ENCODE peak calls at places on chromosomes 3 and 15, in seven cellular contexts. P, Q, B, X, Z, K and D are unnamed samples. For H3K4me1 and H3K9me3, the result is how much of the 10 kb centered on the place peaks cover.

GRCh38 chr3:150372320-150373118 is 35.6 kb upstream of the TSC22D2 start:
- DNase-seq in P (no peak), K (no peak), Z (no peak), B (no peak), Q (peak), X (no peak), D (no peak)

GRCh38 chr15:70521576-70522322 is 241.6 kb downstream of the UACA start:
- DNase-seq in Q (no peak), B (no peak), P (no peak), Z (no peak), X (no peak), K (no peak), D (no peak)

GRCh38 chr15:94395626-94396025 is 164.3 kb downstream of the MCTP2 start:
- DNase-seq in Q (no peak), P (no peak), X (no peak), Z (no peak), K (no peak), B (no peak), D (peak)

GRCh38 chr3:153070153-153070868 is 91.7 kb upstream of the RAP2B start:
- DNase-seq in K (no peak), B (no peak), X (no peak), P (peak), Q (no peak), Z (no peak), D (no peak)

GRCh38 chr3:138935864-138936762 is 10.8 kb downstream of the FOXL2 start:
- DNase-seq in X (peak), B (no peak), K (peak), Q (peak), Z (peak), P (peak), D (peak)

GRCh38 chr15:78418239-78418638 is 19.8 kb upstream of the IREB2 start:
- DNase-seq in B (no peak), Z (no peak), X (no peak), Q (no peak), K (no peak), P (no peak), D (no peak)

GRCh38 chr3:49747792-49748480 is 24.2 kb upstream of the GMPPB start:
- DNase-seq in K (no peak), X (no peak), P (no peak), Z (no peak), Q (no peak), B (no peak), D (no peak)

GRCh38 chr3:42572278-42572677 is 9.5 kb downstream of the SEC22C start:
- DNase-seq in K (no peak), B (no peak), Q (peak), X (no peak), Z (peak), P (peak), D (peak)

GRCh38 chr3:186088335-186088734 is 20.6 kb downstream of the ETV5 start:
- DNase-seq in B (no peak), Z (no peak), P (no peak), K (no peak), Q (no peak), X (no peak), D (no peak)

GRCh38 chr15:56844892-56845291 is 73.6 kb upstream of the TCF12 start:
- DNase-seq in K (no peak), Z (no peak), Q (no peak), B (no peak), X (no peak), P (no peak), D (no peak)

GRCh38 chr3:175386630-175387029 is 527.5 kb downstream of the NAALADL2 start:
- DNase-seq in P (no peak), K (no peak), Z (no peak), X (no peak), B (no peak), Q (no peak), D (peak)

GRCh38 chr3:133386876-133387275 is 13.0 kb upstream of the BFSP2 start:
- DNase-seq in B (no peak), X (no peak), K (no peak), Q (no peak), P (no peak), Z (no peak), D (no peak)

GRCh38 chr3:146590521-146590920 is 14.6 kb downstream of the PLSCR5 start:
- DNase-seq in P (no peak), Z (no peak), X (no peak), B (no peak), Q (no peak), K (no peak), D (peak)

GRCh38 chr15:69973102-69973714 is 124.5 kb downstream of the TLE3 start:
- DNase-seq in X (no peak), P (peak), B (no peak), K (no peak), Q (peak), Z (peak), D (peak)

GRCh38 chr15:98876461-98877369 is 130.9 kb downstream of the PGPEP1L start:
- DNase-seq in X (no peak), Q (no peak), Z (no peak), B (no peak), P (no peak), K (no peak), D (no peak)

GRCh38 chr15:101250331-101250730 is 1.5 kb downstream of the CHSY1 start:
- DNase-seq in Q (peak), Z (no peak), B (no peak), K (no peak), X (no peak), P (no peak), D (no peak)

GRCh38 chr15:23570466-23570865 is 5.0 kb downstream of the MKRN3 start:
- DNase-seq in P (no peak), K (no peak), B (no peak), Z (no peak), X (peak), Q (peak), D (no peak)

GRCh38 chr15:51970132-51970817 is 1.3 kb downstream of the LEO1 start:
- DNase-seq in Z (no peak), X (no peak), B (no peak), K (no peak), P (no peak), Q (no peak), D (no peak)

GRCh38 chr15:100572362-100572983 is 29.5 kb downstream of the LINS1 start:
- DNase-seq in Q (no peak), P (no peak), X (no peak), Z (no peak), K (no peak), B (no peak), D (peak)

GRCh38 chr3:42855219-42855546 is 20.5 kb downstream of the CYP8B1 start:
- DNase-seq in Q (no peak), B (no peak), K (no peak), Z (no peak), P (no peak), X (no peak), D (no peak)

GRCh38 chr3:66386011-66386924 is 114.6 kb downstream of the LRIG1 start:
- DNase-seq in K (no peak), X (no peak), P (no peak), Z (no peak), Q (no peak), B (no peak), D (no peak)

GRCh38 chr3:20511863-20512262 is 325.9 kb upstream of the SGO1 start:
- DNase-seq in K (no peak), Q (peak), X (no peak), B (no peak), Z (no peak), P (peak), D (peak)

GRCh38 chr3:48431224-48432029 is 1.5 kb upstream of the PLXNB1 start:
- DNase-seq in X (no peak), P (no peak), K (no peak), B (no peak), Z (no peak), Q (no peak), D (no peak)

GRCh38 chr15:55535436-55535835 is 27.4 kb upstream of the DNAAF4 start:
- DNase-seq in Q (no peak), P (no peak), K (no peak), Z (peak), X (no peak), B (no peak), D (no peak)

GRCh38 chr15:69138963-69139362 is 21.5 kb upstream of the GLCE start:
- DNase-seq in X (no peak), Z (no peak), B (no peak), P (no peak), K (no peak), Q (no peak), D (no peak)

GRCh38 chr3:147407107-147407494 is 758 bp upstream of the ZIC4 start:
- DNase-seq in B (no peak), Q (peak), X (no peak), K (no peak), P (no peak), Z (no peak), D (no peak)

GRCh38 chr3:4504340-4505261 is 11.5 kb downstream of the ITPR1 start:
- DNase-seq in P (no peak), X (no peak), Q (no peak), B (no peak), Z (no peak), K (no peak), D (peak)

GRCh38 chr3:87873136-87873535 is 185.7 kb downstream of the CGGBP1 start:
- DNase-seq in B (no peak), X (no peak), Q (no peak), P (no peak), K (no peak), Z (no peak), D (no peak)

GRCh38 chr3:188124184-188124583 is 29.8 kb upstream of the LPP start:
- DNase-seq in X (no peak), P (no peak), B (no peak), Q (no peak), K (no peak), Z (no peak), D (no peak)

GRCh38 chr3:115858995-115859807 is 235.9 kb downstream of the GAP43 start:
- DNase-seq in K (no peak), X (no peak), Q (peak), Z (no peak), B (no peak), P (no peak), D (no peak)

GRCh38 chr3:115860766-115861165 is 237.5 kb downstream of the GAP43 start:
- DNase-seq in Z (no peak), B (no peak), Q (no peak), P (no peak), K (no peak), X (no peak), D (no peak)

GRCh38 chr3:115862099-115862498 is 238.8 kb downstream of the GAP43 start:
- DNase-seq in X (no peak), B (no peak), P (no peak), Q (no peak), Z (no peak), K (no peak), D (no peak)

GRCh38 chr3:115862824-115863223 is 239.5 kb downstream of the GAP43 start:
- DNase-seq in Q (peak), P (no peak), Z (no peak), B (no peak), X (no peak), K (no peak), D (no peak)

GRCh38 chr3:115861166-115861733 is 237.9 kb downstream of the GAP43 start:
- DNase-seq in Q (no peak), X (no peak), P (no peak), K (no peak), Z (no peak), B (no peak), D (no peak)
- H3K4me1 ChIP-seq in Q (under half), X (under half), P (under half), K (under half), Z (under half), B (under half), D (under half)

GRCh38 chr15:25774871-25775270 is 88.3 kb downstream of the ATP10A start:
- DNase-seq in X (no peak), Q (no peak), K (no peak), Z (no peak), B (no peak), P (no peak), D (no peak)
- H3K9me3 ChIP-seq in X (under half), Q (under half), K (under half), Z (under half), B (under half), P (under half), D (under half)

GRCh38 chr3:129658156-129658843 is 51.8 kb upstream of the PLXND1 start:
- DNase-seq in P (peak), K (no peak), Q (no peak), B (no peak), Z (no peak), X (no peak), D (no peak)
- H3K27ac ChIP-seq in P (peak), K (peak), Q (no peak), B (peak), Z (no peak), X (no peak), D (peak)

DNA sequence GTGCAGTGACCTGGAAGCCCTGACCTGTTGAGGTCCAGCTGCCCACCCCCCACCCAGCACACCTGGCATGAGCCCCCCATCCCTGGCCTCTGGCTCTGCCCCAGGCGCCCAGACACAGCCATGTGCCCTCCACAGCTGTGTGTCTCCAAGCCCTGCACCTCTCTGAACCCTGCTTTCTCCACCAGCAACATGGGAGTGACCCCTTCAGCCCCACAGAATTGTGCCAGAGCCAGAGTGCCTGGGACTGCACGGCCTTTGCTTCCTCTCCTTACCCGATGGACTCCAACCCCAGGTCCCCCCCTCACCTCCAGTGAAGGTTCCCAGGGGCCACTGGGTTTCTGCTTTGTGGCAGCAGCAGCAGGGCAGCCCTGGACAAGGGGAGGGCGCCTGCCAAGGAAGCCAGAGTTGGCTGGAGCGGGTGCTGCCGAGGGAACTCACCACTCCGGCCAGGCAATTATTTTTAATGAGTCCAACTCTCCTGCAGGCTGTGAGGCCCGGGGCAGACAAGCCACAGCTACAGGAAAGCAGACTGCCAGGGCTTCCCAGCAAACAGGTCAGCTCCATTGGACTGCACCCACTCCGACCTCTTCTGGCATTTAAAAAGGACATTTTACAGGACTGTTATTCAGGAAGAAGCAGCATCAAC is 24.1 kb downstream of the PRR20G start:
- DNase-seq in P (no peak), X (no peak), Q (no peak), B (no peak), Z (no peak), K (no peak), D (no peak)
- H3K4me1 ChIP-seq in P (under half), X (under half), Q (under half), B (under half), Z (under half), K (under half), D (under half)

DNA sequence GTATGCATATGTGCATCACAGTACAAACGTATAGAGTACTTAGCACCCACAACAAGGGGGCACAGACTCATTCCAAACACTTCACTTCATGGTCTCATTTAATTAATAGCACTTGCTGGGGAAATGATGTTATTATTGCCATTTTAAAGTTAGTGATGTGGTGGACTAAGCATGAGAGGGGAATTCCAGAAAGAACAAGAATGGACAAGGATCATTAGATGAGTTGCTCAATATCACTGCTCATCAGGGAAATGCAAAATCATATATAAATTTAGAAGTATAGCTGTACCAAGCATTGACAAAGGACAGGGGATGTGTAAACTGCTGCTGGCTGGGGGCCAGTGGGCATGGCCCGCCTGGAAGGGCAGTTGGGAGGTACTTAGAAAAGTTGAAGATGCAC is 14.7 kb downstream of the PRR20G start:
- DNase-seq in B (no peak), P (no peak), K (no peak), X (no peak), Z (no peak), Q (no peak), D (no peak)
- H3K9me3 ChIP-seq in B (under half), P (under half), K (under half), X (under half), Z (under half), Q (under half), D (under half)